ENCODE peak calls at places on chromosomes 1 and 21, in seven cellular contexts. P, R, T, D, C, O and X are unnamed samples.

GRCh38 chr1:209354111-209354839 is 229.2 kb upstream of the CAMK1G start:
- DNase-seq in P (peak), R (peak), T (peak), D (peak), C (peak), O (peak), X (peak)

GRCh38 chr1:172342584-172343245 is 77.8 kb upstream of the C1orf105 start:
- DNase-seq in P (peak), R (no peak), T (no peak), D (no peak), C (no peak), O (no peak), X (no peak)

GRCh38 chr1:26218906-26219494 is 15.0 kb upstream of the CEP85 start:
- DNase-seq in P (no peak), R (no peak), T (no peak), D (no peak), C (no peak), O (peak), X (no peak)

GRCh38 chr1:97192872-97193572 is 471.4 kb downstream of the PTBP2 start:
- DNase-seq in P (peak), R (no peak), T (no peak), D (peak), C (no peak), O (peak), X (peak)

GRCh38 chr1:46549697-46550681 is 1.5 kb downstream of the KNCN start:
- DNase-seq in P (peak), R (no peak), T (no peak), D (no peak), C (no peak), O (no peak), X (no peak)

GRCh38 chr1:94865369-94865768 is 45.2 kb downstream of the SLC44A3 start:
- DNase-seq in P (no peak), R (no peak), T (no peak), D (peak), C (no peak), O (peak), X (no peak)

GRCh38 chr1:153608089-153608672 is 4.8 kb downstream of the S100A16 start:
- DNase-seq in P (no peak), R (no peak), T (no peak), D (no peak), C (no peak), O (no peak), X (no peak)

GRCh38 chr1:202122639-202123335 is at the start of gene GPR37L1:
- DNase-seq in P (no peak), R (peak), T (peak), D (no peak), C (no peak), O (peak), X (no peak)

GRCh38 chr1:111183681-111184080 is 16.8 kb downstream of the DENND2D start:
- DNase-seq in P (peak), R (no peak), T (no peak), D (no peak), C (no peak), O (no peak), X (no peak)

GRCh38 chr1:228228601-228229074 is 20.8 kb downstream of the OBSCN start:
- DNase-seq in P (no peak), R (no peak), T (no peak), D (peak), C (no peak), O (peak), X (peak)

GRCh38 chr1:111476761-111477309 is 3.1 kb downstream of the C1orf162 start:
- DNase-seq in P (peak), R (no peak), T (no peak), D (no peak), C (peak), O (no peak), X (no peak)

GRCh38 chr1:93681549-93682412 is at the start of gene BCAR3:
- DNase-seq in P (peak), R (peak), T (peak), D (no peak), C (no peak), O (peak), X (no peak)

GRCh38 chr1:202860744-202861419 is 28.1 kb downstream of the RABIF start:
- DNase-seq in P (no peak), R (peak), T (peak), D (no peak), C (no peak), O (peak), X (no peak)

GRCh38 chr1:26021647-26022403 is at the start of gene EXTL1:
- DNase-seq in P (no peak), R (peak), T (peak), D (no peak), C (no peak), O (no peak), X (no peak)

DNA sequence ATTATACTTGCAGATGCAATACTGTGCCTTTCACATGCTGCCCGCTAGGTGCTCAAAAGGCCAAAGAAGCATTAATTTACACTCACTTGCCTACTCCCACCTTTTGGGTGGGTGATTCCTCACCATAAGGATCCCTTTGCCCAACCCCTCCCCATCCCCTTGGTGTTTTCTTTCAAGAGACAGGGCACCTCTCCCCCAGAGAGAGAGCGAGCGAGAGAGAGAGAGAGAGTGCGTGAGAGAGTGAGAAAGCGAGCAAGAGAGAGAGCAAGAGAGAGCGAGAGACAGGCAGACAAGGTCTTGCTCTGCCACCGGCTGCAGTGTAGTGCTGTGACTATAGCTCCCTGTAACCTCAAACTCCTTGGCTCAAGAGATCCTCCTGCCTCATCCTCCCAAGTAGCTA is 630.6 kb downstream of the KIF26B start:
- DNase-seq in P (no peak), R (no peak), T (no peak), D (no peak), C (no peak), O (no peak), X (no peak)
- TF ChIP-seq CTCF in P (no peak), R (no peak), T (no peak), D (no peak), C (no peak), O (no peak), X (no peak)

GRCh38 chr21:45922648-45923047 is 58.9 kb upstream of the COL6A1 start:
- DNase-seq in P (no peak), R (no peak), T (no peak), D (no peak), C (no peak), O (no peak), X (no peak)
- TF ChIP-seq CTCF in P (no peak), R (no peak), T (no peak), D (no peak), C (no peak), O (no peak), X (no peak)

DNA sequence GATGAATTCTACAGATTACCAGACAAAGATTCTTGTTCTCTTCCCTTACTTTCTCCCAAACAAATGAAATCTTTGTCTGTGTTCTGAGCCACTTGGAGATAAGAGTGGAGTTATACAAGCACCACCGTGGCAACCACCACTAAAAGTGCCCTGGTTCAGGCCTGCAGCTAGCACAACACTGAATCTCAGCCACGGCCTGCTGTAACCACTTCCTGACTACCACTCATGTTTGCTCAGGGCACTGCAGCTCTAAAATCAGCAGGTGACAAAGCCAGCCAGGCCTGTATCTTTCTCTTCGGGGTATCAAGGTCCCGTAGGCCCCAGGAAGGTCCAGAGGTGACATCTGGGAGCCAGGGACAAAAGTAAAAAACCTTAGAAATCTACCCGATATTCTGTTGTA is 3.2 kb upstream of the OR2T6 start:
- DNase-seq in P (peak), R (no peak), T (no peak), D (no peak), C (peak), O (no peak), X (no peak)
- TF ChIP-seq CTCF in P (no peak), R (no peak), T (no peak), D (no peak), C (no peak), O (no peak), X (no peak)

GRCh38 chr1:9573723-9574122 is 15.0 kb upstream of the TMEM201 start:
- DNase-seq in P (peak), R (no peak), T (no peak), D (no peak), C (peak), O (peak), X (no peak)
- TF ChIP-seq CTCF in P (peak), R (peak), T (peak), D (peak), C (peak), O (no peak), X (peak)

GRCh38 chr1:178396789-178397188 is 100.0 kb downstream of the CLEC20A start:
- DNase-seq in P (no peak), R (no peak), T (no peak), D (no peak), C (no peak), O (no peak), X (no peak)
- TF ChIP-seq CTCF in P (no peak), R (no peak), T (no peak), D (no peak), C (no peak), O (no peak), X (no peak)

DNA sequence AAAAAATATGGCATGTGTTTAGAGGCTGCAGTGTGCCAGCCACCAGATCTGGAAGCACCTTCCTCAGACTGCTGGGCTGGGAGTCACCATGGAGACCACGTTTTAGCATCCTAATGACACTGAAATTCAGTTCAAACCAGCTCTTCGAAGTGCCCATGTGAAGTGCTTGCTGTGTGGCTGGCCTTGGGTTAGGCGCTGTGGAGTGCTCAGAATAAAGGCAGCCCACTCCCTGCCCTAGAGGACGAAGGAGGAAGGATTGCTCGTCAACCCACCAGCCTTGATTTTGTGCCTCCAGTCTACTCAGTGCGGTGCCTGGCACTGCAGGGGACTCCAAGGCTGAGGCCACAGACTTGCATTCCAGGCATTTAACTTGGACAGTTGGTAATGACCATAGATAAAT is 482.2 kb downstream of the OMA1 start:
- DNase-seq in P (no peak), R (no peak), T (peak), D (no peak), C (no peak), O (no peak), X (no peak)
- TF ChIP-seq CTCF in P (no peak), R (no peak), T (no peak), D (no peak), C (no peak), O (no peak), X (no peak)

GRCh38 chr1:180945551-180945950 is 32.9 kb downstream of the KIAA1614 start:
- DNase-seq in P (no peak), R (no peak), T (no peak), D (no peak), C (no peak), O (no peak), X (no peak)

GRCh38 chr1:180948357-180948756 is 35.7 kb downstream of the KIAA1614 start:
- DNase-seq in P (no peak), R (no peak), T (no peak), D (no peak), C (no peak), O (peak), X (no peak)

GRCh38 chr1:180946056-180946455 is 33.4 kb downstream of the KIAA1614 start:
- DNase-seq in P (no peak), R (no peak), T (no peak), D (no peak), C (no peak), O (no peak), X (no peak)

GRCh38 chr1:180947901-180948311 is 35.2 kb downstream of the KIAA1614 start:
- DNase-seq in P (no peak), R (no peak), T (no peak), D (no peak), C (no peak), O (no peak), X (no peak)

DNA sequence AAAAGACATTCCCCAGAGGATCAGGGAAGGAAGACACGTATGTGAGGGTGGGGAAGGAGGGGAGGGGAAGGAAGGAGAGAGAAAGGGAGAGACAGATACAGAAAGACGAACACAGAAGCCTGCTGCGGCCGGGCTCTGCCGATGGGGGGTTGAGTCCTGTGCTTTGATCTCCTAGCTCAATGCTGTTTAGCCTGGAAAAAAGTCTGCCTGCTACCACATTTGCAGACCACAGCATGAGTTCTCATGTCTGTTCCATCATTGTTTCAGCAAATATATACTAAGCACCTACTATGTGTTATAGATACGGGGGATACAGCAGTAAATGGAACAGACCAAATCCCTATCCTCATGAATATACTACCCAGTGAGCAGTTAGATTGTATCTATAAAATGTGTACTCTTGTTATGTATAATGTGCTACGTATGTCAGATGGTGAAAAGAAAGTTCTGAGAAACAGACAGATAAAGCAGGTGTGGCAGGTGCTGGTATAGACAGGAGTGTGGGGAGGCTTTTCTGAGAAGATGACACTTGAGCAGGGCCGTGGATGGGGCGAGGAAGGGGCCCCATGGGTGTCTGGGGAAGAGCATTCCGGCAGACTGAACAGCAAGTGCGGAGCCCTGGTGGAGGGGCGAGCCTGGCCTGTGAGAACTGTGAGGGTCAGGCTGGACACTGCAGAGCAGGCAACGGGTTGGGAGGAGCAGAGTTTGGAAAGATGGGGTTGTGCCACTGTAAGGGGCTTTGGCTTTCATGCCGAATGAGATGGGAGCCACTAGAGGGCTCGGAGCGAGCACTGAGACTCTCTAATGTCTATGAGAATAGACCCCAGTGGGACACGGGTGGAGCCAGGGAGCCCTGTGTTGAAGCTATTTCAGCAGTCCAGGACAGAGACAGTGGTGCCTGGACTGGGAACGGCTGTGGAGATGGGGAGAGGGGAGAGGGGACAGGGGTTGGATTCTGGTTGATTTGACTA is 34.1 kb downstream of the KIAA1614 start:
- DNase-seq in P (no peak), R (no peak), T (peak), D (no peak), C (no peak), O (no peak), X (no peak)
- TF ChIP-seq CTCF in P (no peak), R (no peak), T (no peak), D (no peak), C (no peak), O (no peak), X (no peak)